ENCODE peak calls at places on chromosome 14, in six cellular contexts. N, L, D, H, F and Z are unnamed samples.

GRCh38 chr14:98571104-98571503 is 700.9 kb downstream of the BCL11B start:
- DNase-seq in N (no peak), L (no peak), D (no peak), H (no peak), F (no peak), Z (no peak)

GRCh38 chr14:91834571-91834970 is 32.8 kb downstream of the TC2N start:
- DNase-seq in N (no peak), L (no peak), D (no peak), H (no peak), F (no peak), Z (no peak)

GRCh38 chr14:98382662-98383061 is 889.3 kb downstream of the BCL11B start:
- DNase-seq in N (no peak), L (no peak), D (no peak), H (no peak), F (no peak), Z (no peak)

GRCh38 chr14:64438181-64438839 is 27.0 kb upstream of the AKAP5 start:
- DNase-seq in N (peak), L (peak), D (peak), H (no peak), F (peak), Z (peak)

GRCh38 chr14:74618078-74618952 is 6.3 kb upstream of the LTBP2 start:
- DNase-seq in N (peak), L (peak), D (peak), H (no peak), F (peak), Z (peak)

GRCh38 chr14:88039197-88039596 is 34.3 kb downstream of the GPR65 start:
- DNase-seq in N (no peak), L (no peak), D (no peak), H (no peak), F (no peak), Z (no peak)

GRCh38 chr14:91870890-91871289 is 3.6 kb upstream of the TC2N start:
- DNase-seq in N (no peak), L (no peak), D (no peak), H (no peak), F (no peak), Z (no peak)

GRCh38 chr14:71416392-71416791 is 509.1 kb downstream of the PCNX1 start:
- DNase-seq in N (peak), L (peak), D (no peak), H (no peak), F (peak), Z (peak)

GRCh38 chr14:55705651-55706340 is 125.8 kb downstream of the KTN1 start:
- DNase-seq in N (no peak), L (no peak), D (no peak), H (no peak), F (no peak), Z (no peak)

GRCh38 chr14:77197988-77198387 is 16.4 kb downstream of the TMEM63C start:
- DNase-seq in N (no peak), L (no peak), D (no peak), H (no peak), F (no peak), Z (no peak)

DNA sequence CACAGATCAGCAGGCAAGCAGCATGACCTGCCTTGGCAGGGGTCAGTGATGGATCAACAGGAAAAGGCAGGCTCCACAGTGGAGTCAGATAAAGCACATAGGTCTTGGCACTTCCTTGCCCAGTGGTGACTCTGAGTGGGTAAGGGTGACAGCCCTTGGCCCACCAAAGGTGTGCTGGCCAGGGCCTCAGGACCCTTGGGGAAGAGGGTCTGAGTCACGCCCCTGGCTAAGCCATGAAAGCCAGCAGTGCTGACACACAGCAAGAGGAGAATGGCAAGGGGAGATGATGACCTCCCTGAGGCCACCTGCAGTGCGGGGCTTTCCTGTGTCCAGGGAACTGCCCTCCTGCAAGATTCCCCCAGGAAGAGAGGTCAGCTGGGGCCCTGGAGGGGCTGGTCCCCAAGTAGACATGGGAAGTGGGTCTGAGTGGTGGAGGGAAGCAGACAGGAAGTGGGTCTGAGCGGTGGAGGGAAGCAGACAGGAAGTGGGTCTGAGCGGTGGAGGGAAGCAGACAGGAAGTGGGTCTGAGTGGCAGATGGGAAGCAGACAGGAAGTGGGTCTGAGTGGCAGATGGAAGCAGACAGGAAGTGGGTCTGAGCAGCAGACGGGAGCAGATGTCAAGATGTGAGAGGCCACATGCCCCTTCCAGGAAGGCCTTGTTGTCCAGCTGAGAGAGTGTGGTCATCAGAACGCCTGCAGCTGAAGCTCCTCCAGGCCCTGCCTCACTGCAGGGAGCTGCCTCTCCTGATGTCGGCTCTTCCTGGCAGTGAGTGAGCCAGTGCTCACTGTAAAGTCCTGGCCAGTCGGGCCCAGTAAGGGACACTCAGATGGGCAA is 34.8 kb downstream of the DIO3 start:
- DNase-seq in N (no peak), L (no peak), D (no peak), H (no peak), F (no peak), Z (no peak)
- H3K4me3 ChIP-seq in N (no peak), L (no peak), D (no peak), H (no peak), F (no peak), Z (no peak)

GRCh38 chr14:96576359-96576758 is 74.2 kb downstream of the PAPOLA start:
- DNase-seq in N (no peak), L (no peak), D (no peak), H (no peak), F (no peak), Z (no peak)

GRCh38 chr14:96574171-96574632 is 72.0 kb downstream of the PAPOLA start:
- DNase-seq in N (no peak), L (no peak), D (no peak), H (no peak), F (no peak), Z (no peak)

GRCh38 chr14:96573473-96574100 is 71.4 kb downstream of the PAPOLA start:
- DNase-seq in N (no peak), L (no peak), D (no peak), H (no peak), F (no peak), Z (no peak)

GRCh38 chr14:96574633-96575191 is 72.5 kb downstream of the PAPOLA start:
- DNase-seq in N (peak), L (peak), D (peak), H (no peak), F (peak), Z (peak)

DNA sequence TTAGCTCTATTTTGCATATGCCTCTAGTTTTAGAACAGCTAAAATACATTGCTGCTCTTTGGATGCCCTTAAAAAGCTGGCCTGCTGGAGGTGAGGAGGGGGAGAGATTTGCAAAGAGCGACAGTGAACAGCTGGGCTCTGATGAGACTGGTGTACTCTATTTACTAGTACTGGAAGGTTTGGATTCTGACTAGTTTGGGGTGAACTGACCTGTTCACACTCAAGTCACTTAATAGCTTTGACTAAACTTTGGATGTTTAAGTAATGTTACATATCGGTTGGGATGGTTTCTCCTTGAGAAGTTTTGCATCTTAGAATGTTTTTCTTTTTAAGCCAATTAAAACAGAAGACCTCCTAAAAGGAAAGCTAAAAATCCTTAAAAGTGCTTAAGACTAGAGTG is 73.1 kb downstream of the PAPOLA start:
- DNase-seq in N (no peak), L (no peak), D (no peak), H (no peak), F (no peak), Z (no peak)
- TF ChIP-seq CTCF in N (no peak), L (no peak), D (no peak), H (no peak), F (no peak), Z (no peak)

GRCh38 chr14:93940437-93940836 is 13.3 kb downstream of the FAM181A start:
- DNase-seq in N (no peak), L (no peak), D (no peak), H (no peak), F (no peak), Z (no peak)

GRCh38 chr14:93937519-93937918 is 10.4 kb downstream of the FAM181A start:
- DNase-seq in N (no peak), L (no peak), D (no peak), H (peak), F (no peak), Z (no peak)

GRCh38 chr14:93941293-93941910 is 14.3 kb downstream of the FAM181A start:
- DNase-seq in N (peak), L (peak), D (peak), H (no peak), F (peak), Z (peak)

GRCh38 chr14:93938766-93939303 is 11.7 kb downstream of the FAM181A start:
- DNase-seq in N (no peak), L (no peak), D (no peak), H (no peak), F (no peak), Z (no peak)

GRCh38 chr14:93939304-93940229 is 12.4 kb downstream of the FAM181A start:
- DNase-seq in N (peak), L (peak), D (peak), H (peak), F (peak), Z (peak)
- H3K4me3 ChIP-seq in N (peak), L (no peak), D (peak), H (no peak), F (no peak), Z (peak)

DNA sequence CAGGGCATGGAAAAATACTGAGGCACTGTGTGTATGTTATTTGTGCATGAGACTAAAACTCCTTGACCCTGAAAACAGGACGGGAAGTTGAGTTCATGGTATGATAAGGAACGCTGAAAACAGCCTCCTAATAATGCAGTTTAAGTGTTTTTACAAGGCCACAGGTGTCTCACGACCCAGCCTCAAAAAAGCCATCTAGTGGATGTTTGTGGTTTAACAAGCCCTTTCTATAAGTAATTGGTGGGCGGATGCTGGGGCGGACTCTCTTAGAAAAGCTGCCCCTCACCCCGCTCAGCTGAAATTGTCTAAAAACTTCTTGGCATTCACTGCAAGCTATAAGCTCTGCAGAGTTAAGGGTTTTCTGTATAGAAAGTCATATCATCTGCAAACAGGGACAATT is 184.5 kb downstream of the NUBPL start:
- DNase-seq in N (no peak), L (no peak), D (no peak), H (no peak), F (no peak), Z (no peak)
- TF ChIP-seq CTCF in N (no peak), L (no peak), D (no peak), H (no peak), F (peak), Z (peak)

DNA sequence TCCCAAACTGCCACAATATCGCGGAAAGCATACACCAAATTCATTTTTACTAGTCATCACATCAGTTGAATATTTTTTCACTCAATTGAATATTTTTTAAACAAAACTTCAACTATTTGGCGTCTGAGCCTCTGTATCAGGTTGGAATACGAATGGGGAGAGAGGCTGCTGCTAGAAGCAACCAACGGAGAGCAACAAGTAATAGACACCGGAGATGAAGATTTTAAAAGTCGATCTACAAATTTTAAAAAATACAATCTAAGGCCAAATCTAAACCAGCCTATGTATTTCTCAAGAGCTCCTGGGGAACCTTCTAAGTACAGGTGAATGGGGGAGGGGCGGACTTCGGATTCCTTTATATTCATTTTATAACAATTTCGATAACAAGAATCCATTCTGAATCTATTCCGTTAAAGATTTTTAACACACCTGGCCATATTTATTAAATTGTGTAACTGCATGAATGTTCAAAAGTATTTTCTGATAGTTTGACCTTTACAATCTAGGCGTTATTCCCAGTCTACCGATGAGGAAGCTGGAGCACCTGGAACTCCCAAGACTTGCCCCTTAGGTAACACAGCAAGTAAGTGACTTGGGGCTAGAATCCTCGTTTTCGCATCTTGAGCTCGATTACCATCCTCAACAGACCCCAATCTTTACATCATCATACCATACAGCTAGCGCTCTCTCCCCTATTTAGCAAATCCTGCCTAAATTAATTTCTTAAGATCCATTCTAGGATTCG is 1.2 kb downstream of the GNPNAT1 start:
- DNase-seq in N (peak), L (peak), D (peak), H (no peak), F (no peak), Z (no peak)
- H3K4me3 ChIP-seq in N (peak), L (peak), D (peak), H (peak), F (peak), Z (peak)